ENCODE peak calls at places on chromosome 3, in four cellular contexts. T is M059J, K is NCI-H1436, G is HTR-8/SVneo. F is an unnamed sample.

GRCh38 chr3:169964176-169964575 is 2.4 kb upstream of the SEC62 start:
- DNase-seq in K (no peak), T (peak; percentile 75), G (peak; percentile 13), F (no peak)

GRCh38 chr3:197417451-197417850 is 119.0 kb upstream of the DLG1 start:
- DNase-seq in K (no peak), T (no peak), G (no peak), F (no peak)

GRCh38 chr3:114178770-114179368 is at the start of gene DRD3:
- DNase-seq in K (no peak), T (peak; percentile 42), G (no peak), F (no peak)

GRCh38 chr3:126985143-126985985 is 2.4 kb downstream of the PLXNA1 start:
- DNase-seq in G (no peak), K (no peak), T (no peak), F (no peak)

GRCh38 chr3:101091489-101091888 is 98.3 kb upstream of the ABI3BP start:
- DNase-seq in K (no peak), G (no peak), T (peak; percentile 60), F (no peak)

GRCh38 chr3:114351123-114351821 is 57.4 kb downstream of the TIGIT start:
- DNase-seq in T (no peak), K (no peak), G (no peak), F (no peak)

GRCh38 chr3:48738926-48739616 is 22.1 kb upstream of the IP6K2 start:
- DNase-seq in K (no peak), G (no peak), T (no peak), F (no peak)

GRCh38 chr3:126480251-126480650 is 4.6 kb upstream of the ZXDC start:
- DNase-seq in K (no peak), T (no peak), G (no peak), F (no peak)

GRCh38 chr3:62318752-62319569 is 54.4 kb downstream of the FEZF2 start:
- DNase-seq in T (peak; percentile 81), K (peak; percentile 77), G (peak; percentile 67), F (peak; percentile 44)

GRCh38 chr3:122003112-122003511 is 18.9 kb downstream of the ILDR1 start:
- DNase-seq in T (no peak), G (no peak), K (no peak), F (no peak)

GRCh38 chr3:105255351-105255750 is 111.4 kb upstream of the ALCAM start:
- DNase-seq in T (peak; percentile 47), G (no peak), K (no peak), F (no peak)

GRCh38 chr3:160676547-160677303 is at the start of gene ARL14:
- DNase-seq in G (no peak), K (no peak), T (peak; percentile 94), F (no peak)

GRCh38 chr3:165185707-165186327 is 10.4 kb downstream of the SLITRK3 start:
- DNase-seq in K (peak; percentile 42), G (peak; percentile 64), T (peak; percentile 55), F (no peak)

GRCh38 chr3:180747805-180748361 is 68.6 kb upstream of the CCDC39 start:
- DNase-seq in T (no peak), G (no peak), K (peak; percentile 33), F (no peak)

GRCh38 chr3:72429589-72430362 is 418.5 kb downstream of the SHQ1 start:
- DNase-seq in T (no peak), G (no peak), K (no peak), F (no peak)

GRCh38 chr3:53547327-53547726 is 52.9 kb downstream of the CACNA1D start:
- DNase-seq in K (no peak), G (no peak), T (no peak), F (no peak)

GRCh38 chr3:161069441-161070251 is 35.5 kb downstream of the B3GALNT1 start:
- DNase-seq in T (peak; percentile 93), G (peak; percentile 18), K (no peak), F (peak; percentile 9)

GRCh38 chr3:193869221-193870201 is 266.4 kb upstream of the HES1 start:
- DNase-seq in G (peak; percentile 81), T (peak; percentile 82), K (no peak), F (no peak)

GRCh38 chr3:13868844-13869724 is 10.8 kb downstream of the WNT7A start:
- DNase-seq in T (no peak), K (no peak), G (no peak), F (no peak)

GRCh38 chr3:119236756-119237155 is 3.9 kb downstream of the B4GALT4 start:
- DNase-seq in K (no peak), T (no peak), G (no peak), F (no peak)

GRCh38 chr3:33119891-33120290 is 6.1 kb downstream of the CRTAP start:
- DNase-seq in K (no peak), T (no peak), G (no peak), F (no peak)

GRCh38 chr3:172846706-172847105 is 96.2 kb downstream of the ECT2 start:
- DNase-seq in G (no peak), K (no peak), T (peak; percentile 84), F (no peak)

GRCh38 chr3:149339931-149340309 is 6.5 kb upstream of the TM4SF18 start:
- DNase-seq in T (peak; percentile 100), K (peak; percentile 11), G (peak; percentile 81), F (no peak)